ENCODE peak calls at places on chromosomes 2 and 18, in four cellular contexts. G, C, R and W are unnamed samples.

GRCh38 chr2:23135481-23136100 is 249.4 kb upstream of the KLHL29 start:
- DNase-seq in G (no peak), R (no peak), C (peak; percentile 67), W (no peak)

GRCh38 chr18:13800505-13801259 is 23.3 kb upstream of the MC5R start:
- DNase-seq in R (peak; percentile 68), G (no peak), C (peak; percentile 69), W (peak; percentile 90)

GRCh38 chr18:11077548-11078187 is 71.7 kb downstream of the PIEZO2 start:
- DNase-seq in R (no peak), C (no peak), G (no peak), W (no peak)

GRCh38 chr2:236665130-236665529 is 95.5 kb downstream of the ACKR3 start:
- DNase-seq in R (no peak), C (no peak), G (no peak), W (no peak)

GRCh38 chr2:15082105-15083058 is 449.9 kb downstream of the LRATD1 start:
- DNase-seq in C (no peak), R (no peak), G (no peak), W (no peak)

GRCh38 chr2:16278421-16279200 is 338.3 kb downstream of the MYCN start:
- DNase-seq in G (no peak), C (no peak), R (no peak), W (no peak)

GRCh38 chr2:234257859-234258561 is 207.5 kb downstream of the SPP2 start:
- DNase-seq in G (peak; percentile 97), R (no peak), C (no peak), W (peak; percentile 89)

GRCh38 chr2:74078467-74078866 is 69.2 kb downstream of the BOLA3 start:
- DNase-seq in G (no peak), R (no peak), C (no peak), W (no peak)

DNA sequence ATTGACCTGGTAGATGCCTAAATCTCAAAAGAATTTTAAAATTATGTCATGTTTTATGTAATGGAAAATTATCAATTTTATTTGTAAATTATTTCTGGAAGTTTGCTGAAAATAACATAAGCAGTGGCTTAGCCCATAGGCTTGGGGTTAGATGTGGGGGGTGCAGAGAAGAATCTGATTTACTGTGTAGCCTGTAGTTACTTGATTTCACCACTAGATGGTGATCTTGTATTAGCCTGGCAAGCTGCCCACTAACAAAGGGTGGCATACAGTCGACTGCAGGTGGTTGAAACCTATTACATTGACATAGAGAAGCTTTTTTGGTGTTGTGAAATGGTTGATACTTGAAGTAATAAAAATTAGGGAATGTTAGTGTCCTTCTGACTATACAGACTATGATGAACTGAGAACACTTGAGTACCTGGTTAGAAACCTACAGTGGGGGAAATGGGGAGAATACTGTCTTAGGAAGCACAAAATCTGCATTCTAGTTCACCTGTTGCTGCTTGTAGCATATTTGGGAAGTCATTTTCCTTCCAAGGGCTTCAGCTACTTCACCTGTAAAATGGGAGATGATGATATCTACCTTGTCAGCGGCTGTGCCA is 191.0 kb upstream of the LHCGR start:
- DNase-seq in R (no peak), G (peak; percentile 33), C (no peak), W (peak; percentile 47)
- TF ChIP-seq CTCF in R (peak; percentile 84), G (peak; percentile 95), C (peak; percentile 88), W (peak; percentile 80)

GRCh38 chr18:65435529-65435928 is 315.3 kb upstream of the CDH7 start:
- DNase-seq in G (no peak), C (no peak), R (no peak), W (no peak)

GRCh38 chr18:65436430-65436829 is 314.4 kb upstream of the CDH7 start:
- DNase-seq in C (no peak), R (no peak), G (no peak), W (no peak)

GRCh38 chr18:65439184-65439583 is 311.6 kb upstream of the CDH7 start:
- DNase-seq in R (no peak), C (no peak), G (no peak), W (no peak)
- TF ChIP-seq CTCF in R (no peak), C (no peak), G (peak; percentile 17), W (no peak)

GRCh38 chr2:121707920-121708361 is 28.7 kb downstream of the NIFK start:
- DNase-seq in R (no peak), C (no peak), G (no peak), W (peak; percentile 76)
- TF ChIP-seq CTCF in R (no peak), C (no peak), G (no peak), W (no peak)

DNA sequence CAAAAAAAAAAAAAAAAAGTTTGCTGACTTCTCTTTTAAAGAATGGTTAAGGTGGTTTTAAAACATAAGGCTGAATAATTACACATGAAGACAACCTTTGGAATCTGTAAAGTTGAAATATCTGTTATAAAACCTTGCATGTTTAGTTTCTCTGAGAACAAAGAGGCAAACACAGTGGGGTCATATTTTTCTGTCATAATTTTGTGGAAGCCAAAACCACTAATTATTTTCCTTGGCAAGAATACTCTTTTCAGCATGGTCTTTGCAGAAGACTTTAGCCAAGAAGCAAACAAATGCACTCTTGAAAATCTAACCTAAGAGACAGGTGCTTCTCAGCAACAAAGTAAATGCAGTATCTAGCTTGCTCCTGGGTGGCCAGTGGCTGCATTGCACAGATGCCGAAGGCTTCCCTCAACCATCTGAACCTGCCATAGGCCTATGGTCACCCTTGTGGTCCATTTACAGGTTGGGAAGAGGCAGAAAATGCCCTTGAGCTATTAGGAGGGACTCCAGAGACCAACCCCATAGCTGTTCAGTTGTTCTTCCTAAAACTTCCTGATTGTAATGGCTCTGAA is 44.8 kb downstream of the ZAP70 start:
- DNase-seq in G (no peak), R (no peak), C (no peak), W (no peak)
- TF ChIP-seq CTCF in G (no peak), R (no peak), C (no peak), W (no peak)

GRCh38 chr2:142687075-142687474 is 190.4 kb upstream of the KYNU start:
- DNase-seq in R (no peak), G (no peak), C (no peak), W (no peak)

GRCh38 chr2:142684667-142685066 is 192.8 kb upstream of the KYNU start:
- DNase-seq in G (no peak), R (no peak), C (no peak), W (no peak)

GRCh38 chr2:142678164-142678563 is 199.3 kb upstream of the KYNU start:
- DNase-seq in C (no peak), G (no peak), R (no peak), W (no peak)

GRCh38 chr2:142681952-142682351 is 195.5 kb upstream of the KYNU start:
- DNase-seq in G (no peak), R (no peak), C (no peak), W (no peak)

GRCh38 chr2:142682528-142682927 is 194.9 kb upstream of the KYNU start:
- DNase-seq in G (no peak), R (no peak), C (no peak), W (no peak)
- TF ChIP-seq CTCF in G (peak; percentile 31), R (no peak), C (no peak), W (no peak)

GRCh38 chr2:9993490-9994165 is 42.1 kb downstream of the GRHL1 start:
- DNase-seq in R (no peak), C (no peak), G (peak; percentile 32), W (no peak)
- TF ChIP-seq CTCF in R (no peak), C (peak; percentile 6), G (peak; percentile 33), W (no peak)

GRCh38 chr2:6452702-6453481 is 412.8 kb downstream of the CMPK2 start:
- DNase-seq in R (no peak), C (no peak), G (peak; percentile 13), W (no peak)

GRCh38 chr2:6459138-6459537 is 406.6 kb downstream of the CMPK2 start:
- DNase-seq in C (no peak), R (no peak), G (no peak), W (no peak)

GRCh38 chr2:6454286-6454990 is 411.3 kb downstream of the CMPK2 start:
- DNase-seq in C (no peak), G (no peak), R (no peak), W (no peak)
- TF ChIP-seq CTCF in C (no peak), G (no peak), R (no peak), W (no peak)